ENCODE peak calls at places on chromosomes 4 and X, in six cellular contexts. G is RWPE1, X is fibroblast of mammary gland, F is choroid plexus epithelial cell, A is left ventricle myocardium inferior, J is A549. Q is an unnamed sample.

GRCh38 chrX:12480956-12481355 is 310.3 kb upstream of the PRPS2 start:
- DNase-seq in A (no peak), F (no peak), G (no peak), J (no peak), X (no peak), Q (no peak)

GRCh38 chr4:142960134-142960533 is 114.0 kb upstream of the INPP4B start:
- DNase-seq in F (peak), G (no peak), X (no peak), J (no peak), A (no peak), Q (peak)

GRCh38 chr4:93832097-93832496 is 3.5 kb downstream of the ATOH1 start:
- DNase-seq in X (no peak), G (no peak), J (no peak), A (no peak), F (no peak), Q (no peak)

GRCh38 chr4:6538586-6538985 is 36.4 kb upstream of the MAN2B2 start:
- DNase-seq in G (no peak), X (no peak), A (no peak), J (no peak), F (no peak), Q (no peak)

GRCh38 chrX:31038585-31039326 is 33.1 kb downstream of the FTHL17 start:
- DNase-seq in G (peak), F (peak), J (peak), A (peak), X (peak), Q (peak)

GRCh38 chrX:131277543-131278115 is 11.5 kb downstream of the IGSF1 start:
- DNase-seq in J (no peak), A (no peak), X (no peak), G (no peak), F (no peak), Q (no peak)

GRCh38 chr4:109302366-109303140 is at the start of gene COL25A1:
- DNase-seq in F (peak), A (peak), J (no peak), X (peak), G (peak), Q (no peak)

GRCh38 chr4:4836044-4836443 is 23.4 kb upstream of the MSX1 start:
- DNase-seq in F (no peak), G (no peak), A (no peak), X (peak), J (no peak), Q (no peak)

GRCh38 chr4:1050486-1051213 is 39.2 kb downstream of the FGFRL1 start:
- DNase-seq in J (no peak), F (no peak), G (no peak), A (peak), X (no peak), Q (no peak)

GRCh38 chr4:24470681-24471622 is 113.4 kb downstream of the DHX15 start:
- DNase-seq in X (peak), G (peak), A (peak), F (peak), J (no peak), Q (no peak)

GRCh38 chr4:65089666-65090065 is 580.6 kb downstream of the EPHA5 start:
- DNase-seq in G (no peak), A (no peak), F (peak), X (peak), J (no peak), Q (peak)
- TF ChIP-seq CTCF in G (no peak), A (peak), F (peak), X (peak), J (no peak), Q (peak)

GRCh38 chr4:126697748-126698147 is 935.0 kb upstream of the INTU start:
- DNase-seq in G (peak), X (peak), J (no peak), F (no peak), A (no peak), Q (peak)

GRCh38 chr4:126687655-126688358 is 945.0 kb upstream of the INTU start:
- DNase-seq in A (no peak), J (no peak), G (no peak), X (peak), F (no peak), Q (no peak)

GRCh38 chr4:126691797-126692196 is 941.0 kb upstream of the INTU start:
- DNase-seq in J (no peak), A (no peak), G (no peak), F (no peak), X (no peak), Q (no peak)
- TF ChIP-seq CTCF in J (no peak), A (no peak), G (no peak), F (no peak), X (no peak), Q (no peak)

GRCh38 chr4:158254328-158254727 is 44.0 kb downstream of the TMEM144 start:
- DNase-seq in F (no peak), X (no peak), G (no peak), A (no peak), J (no peak), Q (no peak)
- TF ChIP-seq CTCF in F (no peak), X (no peak), G (no peak), A (no peak), J (no peak), Q (no peak)

GRCh38 chr4:139666735-139667266 is 1.2 kb downstream of the MGST2 start:
- DNase-seq in G (peak), A (no peak), X (peak), F (peak), J (no peak), Q (peak)

GRCh38 chr4:139669335-139669734 is 3.7 kb downstream of the MGST2 start:
- DNase-seq in X (no peak), A (no peak), G (no peak), J (no peak), F (no peak), Q (no peak)

GRCh38 chr4:139668036-139668435 is 2.4 kb downstream of the MGST2 start:
- DNase-seq in F (no peak), A (no peak), G (no peak), X (no peak), J (no peak), Q (no peak)

GRCh38 chr4:139669859-139670258 is 4.2 kb downstream of the MGST2 start:
- DNase-seq in J (no peak), A (no peak), F (no peak), G (no peak), X (no peak), Q (no peak)

DNA sequence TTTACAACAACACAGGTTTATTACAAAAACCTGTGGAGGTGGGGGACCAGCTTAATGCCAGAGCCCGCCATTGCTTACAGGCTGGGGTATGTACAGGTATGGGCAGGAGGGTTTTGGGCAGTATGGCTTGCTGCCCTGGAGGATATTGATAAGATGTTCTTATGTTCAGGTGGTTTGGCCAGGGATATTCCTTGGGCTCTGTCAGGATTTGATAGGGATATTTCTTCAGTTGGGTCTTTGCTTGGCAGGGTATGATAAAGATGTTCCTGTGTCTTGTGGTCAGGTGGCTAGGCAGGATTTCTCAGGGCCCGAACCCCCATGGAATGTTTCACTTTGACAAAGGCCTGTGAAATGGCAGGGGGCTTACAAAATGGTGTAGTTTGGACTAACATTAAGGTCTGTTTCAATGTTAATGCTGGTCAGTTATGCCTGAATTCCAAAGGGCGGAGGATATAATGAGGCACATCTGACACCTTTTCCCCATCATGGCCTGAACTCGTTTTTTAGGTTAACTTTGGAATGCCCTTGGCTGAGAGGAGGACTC is 3.1 kb downstream of the MGST2 start:
- DNase-seq in G (no peak), A (no peak), X (no peak), F (no peak), J (no peak), Q (no peak)
- TF ChIP-seq CTCF in G (no peak), A (no peak), X (no peak), F (no peak), J (no peak), Q (no peak)

DNA sequence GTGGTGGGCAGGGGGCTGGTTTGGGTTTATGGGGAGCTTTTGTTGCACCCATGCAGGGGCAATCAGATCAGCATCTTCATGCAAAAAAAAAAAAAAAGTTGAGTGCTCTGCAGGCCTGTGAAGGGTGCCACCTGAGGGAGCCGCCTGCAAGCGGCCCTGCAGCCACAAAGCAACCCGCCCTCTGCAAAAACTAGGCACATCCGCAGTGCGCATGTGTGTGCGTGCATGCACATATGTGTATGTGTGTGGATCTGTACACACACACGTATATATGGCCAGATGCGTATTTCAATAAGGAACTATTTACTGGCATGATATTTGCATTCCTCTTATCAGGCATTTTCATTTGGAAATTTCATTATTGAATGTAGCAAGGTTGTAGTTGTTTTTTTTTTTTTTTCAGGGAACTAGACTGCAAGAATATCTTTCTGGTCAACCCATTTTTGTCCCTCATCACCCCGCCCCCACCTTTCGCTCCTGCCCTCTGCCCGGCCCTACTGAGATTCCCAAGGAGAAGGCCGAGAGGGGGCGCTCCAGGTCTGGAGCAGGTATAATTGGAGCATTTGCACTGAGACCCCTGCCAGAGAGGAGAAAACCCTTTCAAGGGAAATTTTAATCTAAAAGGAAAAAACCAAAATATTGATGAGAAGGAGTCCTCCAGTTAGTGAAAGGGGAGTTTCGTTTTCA is 18.1 kb downstream of the CCNQ start:
- DNase-seq in X (no peak), A (no peak), J (no peak), F (no peak), G (no peak), Q (peak)
- TF ChIP-seq CTCF in X (peak), A (peak), J (peak), F (peak), G (no peak), Q (peak)

GRCh38 chr4:115852767-115853091 is 739.3 kb upstream of the NDST4 start:
- DNase-seq in G (no peak), A (no peak), X (no peak), J (no peak), F (no peak), Q (no peak)

GRCh38 chr4:115850799-115851509 is 737.5 kb upstream of the NDST4 start:
- DNase-seq in A (no peak), J (no peak), F (no peak), X (no peak), G (no peak), Q (no peak)

DNA sequence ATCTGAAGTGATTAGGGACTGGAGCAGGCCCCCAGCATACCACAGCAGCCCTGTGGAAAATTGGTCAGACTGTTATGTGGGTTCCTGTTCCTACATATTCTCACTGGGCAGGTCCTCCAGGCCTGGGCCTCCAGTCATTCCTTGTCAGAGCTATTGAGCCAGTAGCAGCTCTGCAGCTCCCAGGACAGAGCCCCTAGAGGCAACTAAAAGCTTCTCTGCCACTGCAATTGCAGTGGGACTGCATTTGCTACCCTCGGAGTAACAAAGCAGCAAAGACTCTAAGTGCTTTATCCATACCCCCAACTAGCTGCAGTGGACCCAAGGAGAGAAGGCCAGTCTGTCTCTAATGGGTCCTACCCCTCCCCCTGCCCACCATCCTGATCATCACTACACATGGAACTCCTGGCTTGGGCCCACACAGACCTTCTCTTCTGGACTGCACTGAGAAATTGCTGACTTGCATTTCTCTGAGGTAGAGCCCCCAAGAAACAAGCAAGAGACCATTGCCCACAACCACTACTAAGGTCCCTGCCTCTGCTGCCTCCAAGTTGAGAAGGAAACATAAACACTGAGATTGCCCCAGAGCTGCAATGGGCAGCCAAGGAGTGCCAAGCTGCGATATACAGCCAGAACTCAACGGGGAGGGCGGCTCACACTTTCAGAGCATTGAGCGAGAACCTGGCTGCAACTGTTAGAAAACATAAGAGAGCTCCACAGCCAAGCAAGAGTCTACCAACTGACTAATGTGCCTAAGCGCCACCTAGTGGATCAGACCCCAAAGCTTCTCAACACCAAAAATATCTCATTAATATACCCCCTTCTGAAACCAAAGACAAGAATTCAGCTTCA is 738.7 kb upstream of the NDST4 start:
- DNase-seq in X (peak), J (no peak), G (peak), A (no peak), F (peak), Q (peak)
- TF ChIP-seq CTCF in X (peak), J (peak), G (peak), A (peak), F (peak), Q (peak)

GRCh38 chr4:87366763-87367162 is 24.2 kb downstream of the HSD17B11 start:
- DNase-seq in J (no peak), X (no peak), G (no peak), F (no peak), A (no peak), Q (no peak)
- TF ChIP-seq CTCF in J (no peak), X (no peak), G (no peak), F (no peak), A (no peak), Q (no peak)

GRCh38 chr4:91497892-91498291 is 805.9 kb upstream of the GRID2 start:
- DNase-seq in A (no peak), G (no peak), X (no peak), J (no peak), F (no peak), Q (no peak)

DNA sequence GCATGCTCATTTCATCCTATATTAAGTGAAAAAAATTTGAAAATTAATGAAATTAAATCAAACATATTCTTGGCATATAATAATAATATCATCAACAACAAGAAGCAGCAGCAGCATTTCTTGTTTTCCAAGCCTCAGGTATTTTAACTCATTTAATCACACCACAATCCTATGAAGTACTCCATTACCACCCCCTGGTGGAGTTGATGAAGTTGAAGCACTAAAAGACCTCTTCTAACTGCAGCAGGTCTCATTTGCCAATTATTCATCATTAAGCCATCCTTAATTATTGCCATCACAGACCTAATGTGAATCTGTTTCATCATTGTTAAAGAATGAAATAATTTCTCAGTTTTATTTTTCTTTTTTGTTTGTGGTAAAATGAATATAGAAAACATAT is 801.4 kb upstream of the GRID2 start:
- DNase-seq in J (no peak), A (no peak), G (no peak), X (no peak), F (peak), Q (peak)
- TF ChIP-seq CTCF in J (no peak), A (peak), G (no peak), X (no peak), F (no peak), Q (no peak)

DNA sequence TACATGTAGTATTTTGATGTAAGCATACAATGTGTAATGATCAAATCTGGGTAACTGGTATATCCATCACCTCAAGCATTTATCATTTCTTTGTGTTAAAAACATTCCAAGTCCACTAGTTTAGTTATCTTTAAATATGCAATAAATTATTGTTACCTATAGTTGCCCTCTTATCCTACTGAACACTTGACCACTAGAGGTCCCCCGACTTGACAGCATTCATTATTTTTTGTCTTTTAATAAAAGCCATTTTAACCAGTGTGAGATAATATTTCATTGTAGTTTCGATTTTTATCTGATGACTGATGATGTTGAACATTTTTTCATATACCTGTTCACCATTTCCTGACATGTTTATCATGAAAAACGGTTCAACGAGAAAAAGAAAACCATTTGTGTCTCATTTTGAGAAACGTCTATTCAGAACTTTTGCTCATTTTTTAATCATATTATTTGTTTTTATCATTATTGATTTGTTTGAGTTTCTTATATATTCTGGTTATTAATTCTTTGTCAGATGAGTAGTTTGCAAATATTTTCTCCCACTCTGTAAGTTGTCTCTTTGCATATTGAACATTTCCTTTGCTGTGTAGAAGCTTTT is 199.0 kb upstream of the CXXC4 start:
- DNase-seq in A (no peak), J (no peak), F (peak), X (peak), G (peak), Q (peak)
- TF ChIP-seq CTCF in A (peak), J (peak), F (no peak), X (peak), G (peak), Q (peak)

GRCh38 chr4:76689079-76689817 is 208.7 kb downstream of the SOWAHB start:
- DNase-seq in A (peak), F (peak), J (peak), G (peak), X (no peak), Q (peak)
- TF ChIP-seq CTCF in A (no peak), F (no peak), J (no peak), G (no peak), X (no peak), Q (no peak)

Q was measured in MCF 10A.